ENCODE peak calls at places on chromosomes 16 and 17, in six cellular contexts. One of them, this sample, is unnamed.

GRCh38 chr16:84876873-84877606 is 57.3 kb downstream of the CRISPLD2 start:
- DNase-seq in COR-L47: no peak
- DNase-seq in tibial artery: no peak
- DNase-seq in HS-27A: no peak
- DNase-seq in iris pigment epithelial cell: no peak
- DNase-seq in CD4-positive, CD25-positive, alpha-beta regulatory T cell: no peak
- DNase-seq in this sample: no peak

GRCh38 chr17:78645421-78646295 is 68.5 kb upstream of the DNAH17 start:
- DNase-seq in COR-L47: no peak
- DNase-seq in tibial artery: peak; percentile 88
- DNase-seq in HS-27A: no peak
- DNase-seq in iris pigment epithelial cell: peak; percentile 60
- DNase-seq in CD4-positive, CD25-positive, alpha-beta regulatory T cell: no peak
- DNase-seq in this sample: no peak

GRCh38 chr17:66580601-66581385 is 254.1 kb upstream of the CACNG5 start:
- DNase-seq in COR-L47: peak; percentile 46
- DNase-seq in tibial artery: no peak
- DNase-seq in HS-27A: no peak
- DNase-seq in iris pigment epithelial cell: peak; percentile 29
- DNase-seq in CD4-positive, CD25-positive, alpha-beta regulatory T cell: no peak
- DNase-seq in this sample: no peak

GRCh38 chr16:27232061-27232841 is 28.9 kb downstream of the KDM8 start:
- DNase-seq in COR-L47: no peak
- DNase-seq in tibial artery: peak; percentile 61
- DNase-seq in HS-27A: no peak
- DNase-seq in iris pigment epithelial cell: no peak
- DNase-seq in CD4-positive, CD25-positive, alpha-beta regulatory T cell: no peak
- DNase-seq in this sample: no peak

GRCh38 chr16:67652578-67653130 is 7.4 kb downstream of the ACD start:
- DNase-seq in COR-L47: peak; percentile 61
- DNase-seq in tibial artery: no peak
- DNase-seq in HS-27A: no peak
- DNase-seq in iris pigment epithelial cell: no peak
- DNase-seq in CD4-positive, CD25-positive, alpha-beta regulatory T cell: no peak
- DNase-seq in this sample: no peak

GRCh38 chr17:82929011-82929622 is 89.3 kb upstream of the ZNF750 start:
- DNase-seq in COR-L47: no peak
- DNase-seq in tibial artery: peak; percentile 51
- DNase-seq in HS-27A: no peak
- DNase-seq in iris pigment epithelial cell: no peak
- DNase-seq in CD4-positive, CD25-positive, alpha-beta regulatory T cell: no peak
- DNase-seq in this sample: no peak

GRCh38 chr16:10031473-10031872 is 150.8 kb downstream of the GRIN2A start:
- DNase-seq in COR-L47: no peak
- DNase-seq in tibial artery: no peak
- DNase-seq in HS-27A: no peak
- DNase-seq in iris pigment epithelial cell: no peak
- DNase-seq in CD4-positive, CD25-positive, alpha-beta regulatory T cell: no peak
- DNase-seq in this sample: no peak

GRCh38 chr16:85735225-85735722 is 15.6 kb downstream of the C16orf74 start:
- DNase-seq in COR-L47: no peak
- DNase-seq in tibial artery: no peak
- DNase-seq in HS-27A: no peak
- DNase-seq in iris pigment epithelial cell: no peak
- DNase-seq in CD4-positive, CD25-positive, alpha-beta regulatory T cell: peak; percentile 8
- DNase-seq in this sample: no peak

GRCh38 chr17:65519471-65519870 is 42.0 kb downstream of the AXIN2 start:
- DNase-seq in COR-L47: no peak
- DNase-seq in tibial artery: no peak
- DNase-seq in HS-27A: no peak
- DNase-seq in iris pigment epithelial cell: no peak
- DNase-seq in CD4-positive, CD25-positive, alpha-beta regulatory T cell: no peak
- DNase-seq in this sample: no peak

GRCh38 chr17:78132086-78132676 is 1.6 kb downstream of the TMC8 start:
- DNase-seq in COR-L47: no peak
- DNase-seq in tibial artery: peak; percentile 65
- DNase-seq in HS-27A: no peak
- DNase-seq in iris pigment epithelial cell: no peak
- DNase-seq in CD4-positive, CD25-positive, alpha-beta regulatory T cell: peak; percentile 66
- DNase-seq in this sample: peak; percentile 73

GRCh38 chr16:57464523-57464922 is 2.0 kb downstream of the POLR2C start:
- DNase-seq in COR-L47: no peak
- DNase-seq in tibial artery: no peak
- DNase-seq in HS-27A: no peak
- DNase-seq in iris pigment epithelial cell: no peak
- DNase-seq in CD4-positive, CD25-positive, alpha-beta regulatory T cell: no peak
- DNase-seq in this sample: no peak

GRCh38 chr17:19370493-19370960 is 7.8 kb upstream of the MAPK7 start:
- DNase-seq in COR-L47: no peak
- DNase-seq in tibial artery: no peak
- DNase-seq in HS-27A: peak; percentile 42
- DNase-seq in iris pigment epithelial cell: no peak
- DNase-seq in CD4-positive, CD25-positive, alpha-beta regulatory T cell: no peak
- DNase-seq in this sample: peak; percentile 74

GRCh38 chr17:79722787-79723186 is 8.0 kb upstream of the ENPP7 start:
- DNase-seq in COR-L47: no peak
- DNase-seq in tibial artery: no peak
- DNase-seq in HS-27A: no peak
- DNase-seq in iris pigment epithelial cell: no peak
- DNase-seq in CD4-positive, CD25-positive, alpha-beta regulatory T cell: no peak
- DNase-seq in this sample: no peak

GRCh38 chr16:12587170-12587569 is 216.5 kb downstream of the CPPED1 start:
- DNase-seq in COR-L47: no peak
- DNase-seq in tibial artery: peak; percentile 6
- DNase-seq in HS-27A: no peak
- DNase-seq in iris pigment epithelial cell: no peak
- DNase-seq in CD4-positive, CD25-positive, alpha-beta regulatory T cell: no peak
- DNase-seq in this sample: no peak

GRCh38 chr17:6061290-6061689 is 8.9 kb upstream of the WSCD1 start:
- DNase-seq in COR-L47: no peak
- DNase-seq in tibial artery: peak; percentile 90
- DNase-seq in HS-27A: no peak
- DNase-seq in iris pigment epithelial cell: peak; percentile 40
- DNase-seq in CD4-positive, CD25-positive, alpha-beta regulatory T cell: no peak
- DNase-seq in this sample: no peak

GRCh38 chr17:16085066-16085699 is 85.6 kb downstream of the TTC19 start:
- DNase-seq in COR-L47: no peak
- DNase-seq in tibial artery: no peak
- DNase-seq in HS-27A: no peak
- DNase-seq in iris pigment epithelial cell: peak; percentile 81
- DNase-seq in CD4-positive, CD25-positive, alpha-beta regulatory T cell: no peak
- DNase-seq in this sample: no peak

GRCh38 chr17:9401434-9401833 is 174.2 kb downstream of the STX8 start:
- DNase-seq in COR-L47: no peak
- DNase-seq in tibial artery: no peak
- DNase-seq in HS-27A: peak; percentile 17
- DNase-seq in iris pigment epithelial cell: peak; percentile 95
- DNase-seq in CD4-positive, CD25-positive, alpha-beta regulatory T cell: no peak
- DNase-seq in this sample: no peak

GRCh38 chr17:50689251-50689650 is 18.5 kb downstream of the ANKRD40 start:
- DNase-seq in COR-L47: no peak
- DNase-seq in tibial artery: peak; percentile 64
- DNase-seq in HS-27A: no peak
- DNase-seq in iris pigment epithelial cell: peak; percentile 56
- DNase-seq in CD4-positive, CD25-positive, alpha-beta regulatory T cell: no peak
- DNase-seq in this sample: no peak

GRCh38 chr17:80260791-80261158 is at the start of gene RNF213:
- DNase-seq in COR-L47: no peak
- DNase-seq in tibial artery: peak; percentile 77
- DNase-seq in HS-27A: no peak
- DNase-seq in iris pigment epithelial cell: peak; percentile 41
- DNase-seq in CD4-positive, CD25-positive, alpha-beta regulatory T cell: peak; percentile 60
- DNase-seq in this sample: peak; percentile 46

GRCh38 chr17:18225562-18226283 is at the start of gene LLGL1:
- DNase-seq in COR-L47: no peak
- DNase-seq in tibial artery: peak; percentile 67
- DNase-seq in HS-27A: no peak
- DNase-seq in iris pigment epithelial cell: no peak
- DNase-seq in CD4-positive, CD25-positive, alpha-beta regulatory T cell: no peak
- DNase-seq in this sample: no peak

GRCh38 chr17:81153340-81153803 is 11.9 kb upstream of the PVALEF start:
- DNase-seq in COR-L47: no peak
- DNase-seq in tibial artery: no peak
- DNase-seq in HS-27A: no peak
- DNase-seq in iris pigment epithelial cell: peak; percentile 59
- DNase-seq in CD4-positive, CD25-positive, alpha-beta regulatory T cell: no peak
- DNase-seq in this sample: no peak

This sample was measured in CMK.